ENCODE peak calls at places on chromosomes 12 and 14, in five cellular contexts. One of them, this sample, is unnamed.

GRCh38 chr12:124744659-124745467 is 118.8 kb downstream of the SCARB1 start:
- DNase-seq in pancreas: no peak
- DNase-seq in right lobe of liver: no peak
- DNase-seq in HS-5: no peak
- DNase-seq in cardiac fibroblast: no peak
- DNase-seq in this sample: no peak

GRCh38 chr14:49975286-49975685 is 82.4 kb downstream of the ARF6 start:
- DNase-seq in right lobe of liver: no peak
- DNase-seq in HS-5: peak
- DNase-seq in cardiac fibroblast: peak
- DNase-seq in pancreas: no peak
- DNase-seq in this sample: no peak

GRCh38 chr14:100426331-100426730 is 103.2 kb downstream of the SLC25A47 start:
- DNase-seq in cardiac fibroblast: no peak
- DNase-seq in right lobe of liver: no peak
- DNase-seq in pancreas: no peak
- DNase-seq in HS-5: no peak
- DNase-seq in this sample: no peak

GRCh38 chr14:21428930-21429329 is 27.0 kb downstream of the CHD8 start:
- DNase-seq in right lobe of liver: no peak
- DNase-seq in pancreas: peak
- DNase-seq in HS-5: no peak
- DNase-seq in cardiac fibroblast: no peak
- DNase-seq in this sample: no peak

GRCh38 chr12:120342567-120343537 is 15.3 kb upstream of the PLA2G1B start:
- DNase-seq in pancreas: no peak
- DNase-seq in right lobe of liver: no peak
- DNase-seq in cardiac fibroblast: no peak
- DNase-seq in HS-5: no peak
- DNase-seq in this sample: no peak

GRCh38 chr12:51388066-51388799 is 3.0 kb downstream of the GALNT6 start:
- DNase-seq in right lobe of liver: no peak
- DNase-seq in HS-5: no peak
- DNase-seq in cardiac fibroblast: peak
- DNase-seq in pancreas: no peak
- DNase-seq in this sample: no peak

GRCh38 chr14:99744199-99744872 is 48.9 kb upstream of the EML1 start:
- DNase-seq in pancreas: no peak
- DNase-seq in cardiac fibroblast: no peak
- DNase-seq in HS-5: peak
- DNase-seq in right lobe of liver: no peak
- DNase-seq in this sample: no peak

GRCh38 chr12:26280869-26281268 is 85.5 kb downstream of the SSPN start:
- DNase-seq in right lobe of liver: no peak
- DNase-seq in pancreas: no peak
- DNase-seq in HS-5: no peak
- DNase-seq in cardiac fibroblast: no peak
- DNase-seq in this sample: no peak

GRCh38 chr14:51564986-51565604 is 86.6 kb upstream of the FRMD6 start:
- DNase-seq in right lobe of liver: no peak
- DNase-seq in pancreas: no peak
- DNase-seq in HS-5: no peak
- DNase-seq in cardiac fibroblast: no peak
- DNase-seq in this sample: peak

GRCh38 chr12:9869307-9870161 is at the start of gene CLEC2B:
- DNase-seq in cardiac fibroblast: peak
- DNase-seq in HS-5: peak
- DNase-seq in pancreas: no peak
- DNase-seq in right lobe of liver: no peak
- DNase-seq in this sample: peak

GRCh38 chr12:99960312-99960711 is 24.4 kb downstream of the ANKS1B start:
- DNase-seq in right lobe of liver: no peak
- DNase-seq in HS-5: no peak
- DNase-seq in cardiac fibroblast: peak
- DNase-seq in pancreas: no peak
- DNase-seq in this sample: no peak

GRCh38 chr12:109763201-109763841 is 49.7 kb downstream of the FAM222A start:
- DNase-seq in right lobe of liver: no peak
- DNase-seq in pancreas: peak
- DNase-seq in cardiac fibroblast: peak
- DNase-seq in HS-5: peak
- DNase-seq in this sample: peak

GRCh38 chr12:41510470-41510869 is 322.4 kb downstream of the PDZRN4 start:
- DNase-seq in cardiac fibroblast: no peak
- DNase-seq in HS-5: no peak
- DNase-seq in pancreas: no peak
- DNase-seq in right lobe of liver: no peak
- DNase-seq in this sample: no peak

GRCh38 chr12:14853966-14854365 is 10.6 kb upstream of the ART4 start:
- DNase-seq in pancreas: no peak
- DNase-seq in right lobe of liver: no peak
- DNase-seq in HS-5: no peak
- DNase-seq in cardiac fibroblast: peak
- DNase-seq in this sample: no peak

GRCh38 chr12:46264057-46264456 is 4.8 kb downstream of the SLC38A1 start:
- DNase-seq in cardiac fibroblast: peak
- DNase-seq in HS-5: no peak
- DNase-seq in right lobe of liver: no peak
- DNase-seq in pancreas: no peak
- DNase-seq in this sample: no peak

GRCh38 chr12:47422656-47423055 is 283.2 kb downstream of the RPAP3 start:
- DNase-seq in right lobe of liver: no peak
- DNase-seq in pancreas: no peak
- DNase-seq in cardiac fibroblast: no peak
- DNase-seq in HS-5: no peak
- DNase-seq in this sample: no peak

GRCh38 chr12:130142736-130143135 is 19.5 kb upstream of the FZD10 start:
- DNase-seq in pancreas: no peak
- DNase-seq in cardiac fibroblast: no peak
- DNase-seq in HS-5: no peak
- DNase-seq in right lobe of liver: no peak
- DNase-seq in this sample: peak

GRCh38 chr14:71418591-71419245 is 511.5 kb downstream of the PCNX1 start:
- DNase-seq in HS-5: no peak
- DNase-seq in right lobe of liver: no peak
- DNase-seq in cardiac fibroblast: no peak
- DNase-seq in pancreas: no peak
- DNase-seq in this sample: no peak

GRCh38 chr14:21234112-21234511 is 35.1 kb downstream of the HNRNPC start:
- DNase-seq in right lobe of liver: no peak
- DNase-seq in cardiac fibroblast: no peak
- DNase-seq in pancreas: no peak
- DNase-seq in HS-5: no peak
- DNase-seq in this sample: no peak

GRCh38 chr14:90520326-90520725 is 123.5 kb downstream of the CALM1 start:
- DNase-seq in right lobe of liver: no peak
- DNase-seq in pancreas: no peak
- DNase-seq in HS-5: no peak
- DNase-seq in cardiac fibroblast: no peak
- DNase-seq in this sample: no peak

GRCh38 chr14:81303258-81303935 is 82.6 kb upstream of the GTF2A1 start:
- DNase-seq in right lobe of liver: peak
- DNase-seq in pancreas: peak
- DNase-seq in cardiac fibroblast: no peak
- DNase-seq in HS-5: no peak
- DNase-seq in this sample: peak